ENCODE peak calls at places on chromosomes 2 and 18, in four cellular contexts. Q is GM12878, M is upper lobe of right lung, I is mesendoderm. O is an unnamed sample. For H3K27me3, the result is how much of the 10 kb centered on the place peaks cover.

GRCh38 chr2:174797792-174798276 is 33.6 kb upstream of the CHRNA1 start:
- DNase-seq in Q (no peak), M (no peak), I (no peak), O (no peak)

GRCh38 chr2:105488198-105488757 is 89.4 kb upstream of the FHL2 start:
- DNase-seq in Q (no peak), M (no peak), I (no peak), O (no peak)

GRCh38 chr2:172234716-172235661 is 132.3 kb upstream of the DLX2 start:
- DNase-seq in Q (no peak), M (no peak), I (peak), O (no peak)

GRCh38 chr2:174546519-174547506 is 50.8 kb downstream of the WIPF1 start:
- DNase-seq in Q (no peak), M (no peak), I (peak), O (no peak)

GRCh38 chr18:37762076-37762475 is 196.5 kb upstream of the CELF4 start:
- DNase-seq in Q (no peak), M (peak), I (no peak), O (no peak)

GRCh38 chr2:128638741-128639477 is 320.2 kb upstream of the HS6ST1 start:
- DNase-seq in Q (no peak), M (no peak), I (peak), O (no peak)

GRCh38 chr2:158845869-158846268 is 50.8 kb downstream of the DAPL1 start:
- DNase-seq in Q (no peak), M (no peak), I (peak), O (no peak)

GRCh38 chr2:38168710-38169480 is 92.9 kb upstream of the CYP1B1 start:
- DNase-seq in Q (no peak), M (no peak), I (no peak), O (no peak)

GRCh38 chr2:10042301-10043161 is 819 bp upstream of the KLF11 start:
- DNase-seq in Q (no peak), M (peak), I (peak), O (peak)

GRCh38 chr18:27211569-27211968 is 26.5 kb upstream of the CHST9 start:
- DNase-seq in Q (no peak), M (no peak), I (no peak), O (no peak)

GRCh38 chr2:64945973-64946736 is 43.0 kb upstream of the SLC1A4 start:
- DNase-seq in Q (peak), M (peak), I (no peak), O (peak)

GRCh38 chr18:54392621-54393023 is 34.9 kb downstream of the C18orf54 start:
- DNase-seq in Q (no peak), M (no peak), I (peak), O (no peak)

GRCh38 chr18:62281684-62282083 is 43.4 kb upstream of the TNFRSF11A start:
- DNase-seq in Q (no peak), M (no peak), I (no peak), O (no peak)

GRCh38 chr2:43370705-43371104 is 144.3 kb upstream of the ZFP36L2 start:
- DNase-seq in Q (no peak), M (no peak), I (no peak), O (no peak)

GRCh38 chr18:57221084-57221483 is 74.2 kb downstream of the BOD1L2 start:
- DNase-seq in Q (no peak), M (no peak), I (no peak), O (no peak)

GRCh38 chr2:152432206-152432653 is 97.3 kb downstream of the FMNL2 start:
- DNase-seq in Q (no peak), M (no peak), I (no peak), O (no peak)

GRCh38 chr2:210503622-210504300 is 27.2 kb upstream of the LANCL1 start:
- DNase-seq in Q (no peak), M (no peak), I (no peak), O (no peak)

GRCh38 chr2:189624648-189625355 is 36.5 kb upstream of the ASNSD1 start:
- DNase-seq in Q (no peak), M (no peak), I (peak), O (no peak)

GRCh38 chr2:176464886-176465564 is 195.8 kb downstream of the MTX2 start:
- DNase-seq in Q (no peak), M (no peak), I (no peak), O (no peak)

GRCh38 chr18:67525328-67526110 is 9.0 kb upstream of the DSEL start:
- DNase-seq in Q (no peak), M (no peak), I (peak), O (peak)

GRCh38 chr18:23053756-23054457 is 81.4 kb upstream of the CABLES1 start:
- DNase-seq in Q (no peak), M (no peak), I (peak), O (no peak)

GRCh38 chr18:23825978-23826405 is 136.7 kb downstream of the LAMA3 start:
- DNase-seq in Q (no peak), M (no peak), I (no peak), O (peak)

GRCh38 chr2:36566887-36567286 is 31.1 kb downstream of the FEZ2 start:
- DNase-seq in Q (no peak), M (no peak), I (no peak), O (no peak)

GRCh38 chr2:111678651-111679050 is 205.3 kb downstream of the ANAPC1 start:
- DNase-seq in Q (no peak), M (no peak), I (peak), O (no peak)

GRCh38 chr2:71388214-71388613 is 56.6 kb downstream of the ZNF638 start:
- DNase-seq in Q (no peak), M (no peak), I (peak), O (no peak)

GRCh38 chr18:34710430-34711386 is 610 bp downstream of the DTNA start:
- DNase-seq in Q (no peak), M (no peak), I (no peak), O (no peak)

GRCh38 chr2:169598982-169599381 is 14.8 kb downstream of the PPIG start:
- DNase-seq in Q (no peak), M (no peak), I (no peak), O (no peak)

GRCh38 chr2:120486441-120486840 is 140.5 kb downstream of the INHBB start:
- DNase-seq in Q (no peak), M (no peak), I (no peak), O (no peak)

GRCh38 chr2:10245021-10245420 is 57.7 kb upstream of the HPCAL1 start:
- DNase-seq in Q (no peak), M (peak), I (no peak), O (no peak)

GRCh38 chr18:45169610-45170009 is 445.7 kb upstream of the SLC14A2 start:
- DNase-seq in Q (no peak), M (no peak), I (no peak), O (peak)

GRCh38 chr2:172106128-172106961 is 3.6 kb upstream of the DLX2 start:
- DNase-seq in Q (no peak), M (no peak), I (peak), O (no peak)

GRCh38 chr2:67083978-67084377 is 313.2 kb upstream of the ETAA1 start:
- DNase-seq in Q (no peak), M (no peak), I (no peak), O (no peak)

DNA sequence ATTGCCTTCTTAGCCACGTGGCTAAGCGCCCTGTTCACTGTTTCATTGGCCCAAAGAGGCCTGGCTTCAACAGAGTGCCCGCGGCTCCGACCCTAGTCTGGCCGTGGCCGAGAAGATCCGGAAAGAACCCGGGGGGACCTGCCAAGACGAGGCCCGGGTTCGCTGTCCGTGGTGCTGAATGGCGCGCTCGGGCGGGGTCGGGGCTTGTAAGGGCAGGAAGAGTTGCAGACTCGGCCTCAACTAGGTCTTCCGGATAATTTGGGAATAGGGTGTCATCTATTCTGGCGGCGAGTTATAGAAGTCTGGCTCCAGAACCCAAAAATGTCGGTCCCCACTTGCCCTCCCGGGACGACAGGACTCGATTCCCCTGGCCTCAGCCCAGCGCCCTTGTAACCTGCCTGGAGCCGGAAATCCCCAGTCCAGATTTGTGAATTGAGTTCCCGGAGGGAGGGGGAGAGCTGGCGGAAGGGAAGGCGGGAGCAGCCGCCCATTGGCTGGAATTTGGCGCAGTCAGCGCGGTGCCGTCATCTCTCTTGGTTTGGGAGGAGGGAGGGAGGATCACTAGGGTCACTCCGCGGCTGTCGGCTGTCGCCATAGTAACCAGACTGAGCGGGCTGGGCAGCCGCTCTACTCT is 3.5 kb downstream of the CDK5R2 start:
- DNase-seq in Q (no peak), M (peak), I (peak), O (no peak)
- H3K27me3 ChIP-seq in Q (under half), M (half or more), I (under half), O (under half)

GRCh38 chr2:130389783-130390182 is 33.9 kb downstream of the PTPN18 start:
- DNase-seq in Q (no peak), M (no peak), I (no peak), O (no peak)
- H3K4me3 ChIP-seq in Q (no peak), M (no peak), I (no peak), O (no peak)

DNA sequence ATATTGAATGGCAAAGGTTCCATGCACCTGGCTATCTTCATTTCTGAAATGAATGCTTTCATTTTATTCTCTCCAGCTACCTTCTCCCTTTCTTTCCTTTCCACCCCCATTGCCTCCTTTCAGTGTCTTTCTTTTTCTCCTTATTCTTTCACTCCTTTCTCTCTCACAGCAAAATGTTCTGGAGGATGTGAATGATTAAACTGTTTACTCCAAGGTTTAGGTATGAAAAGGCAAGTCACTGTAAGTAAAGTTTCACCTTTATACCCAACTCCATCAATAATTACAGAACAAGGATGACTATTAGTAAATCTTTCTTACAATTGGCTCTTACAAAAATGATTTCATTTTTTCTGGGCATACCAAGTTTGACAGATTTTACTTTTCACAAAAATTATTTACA is 4.3 kb downstream of the PAX8 start:
- DNase-seq in Q (no peak), M (no peak), I (no peak), O (no peak)
- H3K27me3 ChIP-seq in Q (under half), M (half or more), I (half or more), O (under half)

DNA sequence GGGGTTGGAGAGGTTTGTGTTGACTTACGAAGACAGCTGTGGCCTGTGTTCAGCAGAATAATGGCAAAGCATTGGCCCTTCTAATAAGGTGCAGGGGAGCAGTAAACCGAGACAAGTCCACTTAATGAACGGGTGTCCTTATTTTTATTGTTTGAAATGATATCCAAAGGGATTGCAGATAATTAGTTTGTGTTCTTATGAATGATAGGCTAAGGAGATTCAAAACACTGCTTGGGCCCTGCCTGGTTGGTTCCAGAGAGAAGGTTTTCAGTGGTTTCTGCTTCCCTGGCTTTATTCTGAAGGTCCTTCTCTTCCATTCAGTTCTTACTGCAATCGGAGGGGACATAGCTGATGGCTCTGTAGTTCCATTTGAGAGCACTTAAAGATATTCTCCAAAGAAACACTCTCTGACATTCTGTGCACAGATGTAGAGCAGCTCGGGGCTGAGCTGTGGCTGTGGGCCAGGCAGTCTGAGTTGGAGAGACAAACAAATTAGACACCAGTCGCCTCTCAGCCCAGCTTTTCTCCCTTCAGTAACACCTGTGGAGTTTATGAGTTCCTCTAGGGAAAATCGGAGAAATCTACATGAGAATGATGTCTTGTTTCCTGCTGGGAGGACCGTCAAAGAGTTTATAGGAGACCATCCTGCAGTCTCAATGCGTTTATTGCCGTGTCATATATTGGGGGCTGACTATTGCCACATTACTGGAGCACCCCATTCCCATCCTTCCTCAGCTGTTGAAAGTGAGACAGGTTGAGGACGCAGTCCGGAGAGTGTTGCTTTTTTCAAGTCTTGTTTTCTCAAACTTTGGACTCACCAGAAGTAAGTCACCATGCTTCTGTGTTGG is 6.5 kb downstream of the GREB1 start:
- DNase-seq in Q (no peak), M (no peak), I (no peak), O (no peak)
- H3K4me3 ChIP-seq in Q (no peak), M (no peak), I (no peak), O (no peak)

DNA sequence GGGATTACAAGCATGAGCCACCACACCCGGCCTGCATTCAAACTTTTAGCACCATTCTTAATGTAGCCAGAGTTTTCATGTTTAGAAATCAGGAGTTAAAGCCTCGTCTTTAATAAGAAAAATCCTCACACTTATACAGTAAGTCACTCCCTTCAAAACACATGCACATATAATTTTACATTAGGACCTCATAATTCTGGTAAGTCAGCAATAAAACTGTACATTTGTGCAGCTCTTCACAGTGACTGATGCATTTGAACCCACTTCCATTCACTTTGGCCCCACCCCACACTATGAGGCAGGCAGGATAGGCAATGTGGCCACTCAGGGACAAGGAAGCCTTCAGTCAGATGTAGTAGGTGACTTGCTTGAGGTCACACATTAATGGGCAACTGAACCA is 141.7 kb upstream of the SIX3 start:
- DNase-seq in Q (no peak), M (no peak), I (no peak), O (no peak)
- H3K27me3 ChIP-seq in Q (under half), M (half or more), I (under half), O (under half)

DNA sequence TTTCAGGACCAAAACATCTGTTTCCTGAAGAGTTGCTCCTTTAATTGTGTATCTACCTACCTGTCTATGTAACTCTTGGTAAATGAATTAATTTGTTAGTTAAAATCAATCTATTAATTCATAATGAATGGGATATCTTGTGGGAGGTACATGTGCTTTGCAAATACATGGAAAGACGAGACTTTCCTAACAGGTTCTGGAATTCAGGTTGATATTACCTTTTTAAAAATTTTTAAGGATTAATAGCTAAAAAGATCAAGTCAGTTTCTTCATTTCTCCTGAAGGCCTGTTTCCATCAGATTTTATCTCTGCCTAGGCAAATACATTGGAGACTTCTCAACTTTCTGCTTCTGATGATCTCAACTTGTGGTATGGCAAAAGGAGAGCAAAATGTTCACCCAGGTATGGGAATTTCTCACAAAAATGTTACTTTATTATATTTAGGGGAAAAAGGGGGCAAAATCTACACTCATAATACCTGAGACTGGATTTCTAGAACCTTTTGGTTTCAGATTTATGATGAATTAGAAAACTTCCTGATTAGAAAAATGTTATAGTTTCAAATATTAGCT is 7.4 kb downstream of the TFPI start:
- DNase-seq in Q (no peak), M (no peak), I (no peak), O (no peak)
- H3K4me3 ChIP-seq in Q (no peak), M (no peak), I (no peak), O (no peak)